ENCODE peak calls at places on chromosome 9, in four cellular contexts. One of them, this sample, is unnamed.

GRCh38 chr9:125767349-125767748 is 20.2 kb downstream of the PBX3 start:
- DNase-seq in naive thymus-derived CD8-positive, alpha-beta T cell: no peak
- DNase-seq in dorsolateral prefrontal cortex: no peak
- DNase-seq in HT1080: no peak
- DNase-seq in this sample: no peak

GRCh38 chr9:92984976-92985375 is 37.7 kb downstream of the FGD3 start:
- DNase-seq in naive thymus-derived CD8-positive, alpha-beta T cell: no peak
- DNase-seq in dorsolateral prefrontal cortex: no peak
- DNase-seq in HT1080: no peak
- DNase-seq in this sample: no peak

GRCh38 chr9:82923410-82924242 is 139.3 kb downstream of the RASEF start:
- DNase-seq in naive thymus-derived CD8-positive, alpha-beta T cell: no peak
- DNase-seq in dorsolateral prefrontal cortex: no peak
- DNase-seq in HT1080: no peak
- DNase-seq in this sample: no peak

GRCh38 chr9:87581949-87582637 is 84.4 kb downstream of the DAPK1 start:
- DNase-seq in naive thymus-derived CD8-positive, alpha-beta T cell: no peak
- DNase-seq in dorsolateral prefrontal cortex: no peak
- DNase-seq in HT1080: no peak
- DNase-seq in this sample: no peak

GRCh38 chr9:38110476-38110875 is 41.4 kb upstream of the SHB start:
- DNase-seq in naive thymus-derived CD8-positive, alpha-beta T cell: no peak
- DNase-seq in dorsolateral prefrontal cortex: no peak
- DNase-seq in HT1080: no peak
- DNase-seq in this sample: no peak

GRCh38 chr9:90607701-90608122 is 34.9 kb downstream of the DIRAS2 start:
- DNase-seq in naive thymus-derived CD8-positive, alpha-beta T cell: no peak
- DNase-seq in dorsolateral prefrontal cortex: no peak
- DNase-seq in HT1080: no peak
- DNase-seq in this sample: no peak

GRCh38 chr9:79471577-79472543 is 99.9 kb upstream of the TLE4 start:
- DNase-seq in naive thymus-derived CD8-positive, alpha-beta T cell: peak
- DNase-seq in dorsolateral prefrontal cortex: peak
- DNase-seq in HT1080: peak
- DNase-seq in this sample: no peak

GRCh38 chr9:25678846-25679360 is 659 bp upstream of the TUSC1 start:
- DNase-seq in naive thymus-derived CD8-positive, alpha-beta T cell: no peak
- DNase-seq in dorsolateral prefrontal cortex: no peak
- DNase-seq in HT1080: no peak
- DNase-seq in this sample: no peak

GRCh38 chr9:84139296-84140100 is 158.9 kb downstream of the RMI1 start:
- DNase-seq in naive thymus-derived CD8-positive, alpha-beta T cell: no peak
- DNase-seq in dorsolateral prefrontal cortex: no peak
- DNase-seq in HT1080: peak
- DNase-seq in this sample: peak

GRCh38 chr9:114521846-114522245 is 16.6 kb upstream of the WHRN start:
- DNase-seq in naive thymus-derived CD8-positive, alpha-beta T cell: no peak
- DNase-seq in dorsolateral prefrontal cortex: no peak
- DNase-seq in HT1080: peak
- DNase-seq in this sample: no peak